ENCODE peak calls at places on chromosomes 1 and 21, in six cellular contexts. A is prostate gland, M is mammary epithelial cell, C is transverse colon, P is fibroblast of lung, O is aorta. H is an unnamed sample. For H3K4me1, the result is how much of the 10 kb centered on the place peaks cover.

GRCh38 chr1:37159102-37159501 is 124.8 kb upstream of the GRIK3 start:
- DNase-seq in A (no peak), M (no peak), C (no peak), P (no peak), O (no peak), H (no peak)

GRCh38 chr1:242784074-242784473 is 259.6 kb upstream of the PLD5 start:
- DNase-seq in A (no peak), M (peak), C (no peak), P (no peak), O (no peak), H (no peak)

GRCh38 chr1:14887936-14888335 is 265.6 kb upstream of the TMEM51 start:
- DNase-seq in A (no peak), M (no peak), C (no peak), P (no peak), O (no peak), H (no peak)

GRCh38 chr1:171245458-171246064 is 2.7 kb upstream of the FMO1 start:
- DNase-seq in A (peak), M (peak), C (peak), P (peak), O (no peak), H (no peak)

GRCh38 chr1:88973520-88974137 is 18.8 kb downstream of the KYAT3 start:
- DNase-seq in A (no peak), M (peak), C (no peak), P (peak), O (no peak), H (no peak)

GRCh38 chr1:109546311-109547109 is 1.9 kb upstream of the GNAI3 start:
- DNase-seq in A (peak), M (peak), C (peak), P (peak), O (peak), H (peak)

GRCh38 chr1:239810071-239810481 is 281.6 kb upstream of the FMN2 start:
- DNase-seq in A (no peak), M (no peak), C (no peak), P (peak), O (no peak), H (no peak)

GRCh38 chr21:42929969-42930368 is 4.5 kb upstream of the ERVH48-1 start:
- DNase-seq in A (no peak), M (no peak), C (no peak), P (no peak), O (no peak), H (no peak)

GRCh38 chr1:17721444-17721843 is 33.7 kb upstream of the ACTL8 start:
- DNase-seq in A (no peak), M (no peak), C (no peak), P (no peak), O (no peak), H (no peak)

GRCh38 chr1:20720631-20721051 is 2.8 kb upstream of the KIF17 start:
- DNase-seq in A (no peak), M (no peak), C (peak), P (no peak), O (peak), H (peak)

GRCh38 chr21:42555756-42556438 is 42.2 kb downstream of the SLC37A1 start:
- DNase-seq in A (no peak), M (no peak), C (peak), P (no peak), O (peak), H (peak)

GRCh38 chr1:25253911-25254310 is 6.7 kb upstream of the RSRP1 start:
- DNase-seq in A (no peak), M (peak), C (no peak), P (peak), O (no peak), H (no peak)

GRCh38 chr1:237471377-237471776 is 419.3 kb downstream of the ZP4 start:
- DNase-seq in A (no peak), M (no peak), C (no peak), P (no peak), O (no peak), H (no peak)

GRCh38 chr1:89900791-89901708 is 80.2 kb downstream of the LRRC8D start:
- DNase-seq in A (no peak), M (no peak), C (no peak), P (no peak), O (no peak), H (no peak)

GRCh38 chr1:41631971-41632370 is 147.5 kb upstream of the EDN2 start:
- DNase-seq in A (no peak), M (no peak), C (no peak), P (peak), O (no peak), H (no peak)

GRCh38 chr1:54936791-54937190 is 43.6 kb upstream of the TMEM61 start:
- DNase-seq in A (no peak), M (peak), C (no peak), P (no peak), O (no peak), H (no peak)

GRCh38 chr1:211196880-211197279 is 62.3 kb upstream of the RCOR3 start:
- DNase-seq in A (no peak), M (peak), C (no peak), P (no peak), O (no peak), H (no peak)

GRCh38 chr1:99659755-99660210 is 13.9 kb downstream of the PALMD start:
- DNase-seq in A (peak), M (peak), C (no peak), P (peak), O (no peak), H (no peak)

GRCh38 chr1:94316836-94317789 is 79.7 kb upstream of the ARHGAP29 start:
- DNase-seq in A (no peak), M (peak), C (no peak), P (peak), O (no peak), H (no peak)

GRCh38 chr1:53737648-53738204 is 1.2 kb downstream of the GLIS1 start:
- DNase-seq in A (no peak), M (no peak), C (no peak), P (no peak), O (no peak), H (peak)

GRCh38 chr1:204344665-204345064 is 15.1 kb downstream of the PLEKHA6 start:
- DNase-seq in A (no peak), M (no peak), C (no peak), P (no peak), O (no peak), H (no peak)

GRCh38 chr1:223210786-223211115 is 67.7 kb upstream of the TLR5 start:
- DNase-seq in A (no peak), M (no peak), C (no peak), P (peak), O (no peak), H (no peak)

GRCh38 chr1:24762133-24762676 is 17.0 kb downstream of the CLIC4 start:
- DNase-seq in A (no peak), M (peak), C (no peak), P (peak), O (no peak), H (no peak)

GRCh38 chr1:12539705-12540579 is 78.1 kb downstream of the DHRS3 start:
- DNase-seq in A (no peak), M (peak), C (peak), P (peak), O (peak), H (peak)

GRCh38 chr1:189708674-189709073 is 769.0 kb downstream of the BRINP3 start:
- DNase-seq in A (no peak), M (peak), C (no peak), P (peak), O (no peak), H (no peak)

GRCh38 chr1:24329797-24330543 is 10.8 kb downstream of the GRHL3 start:
- DNase-seq in A (no peak), M (peak), C (no peak), P (peak), O (no peak), H (no peak)

GRCh38 chr1:214469290-214469689 is 82.1 kb downstream of the PTPN14 start:
- DNase-seq in A (no peak), M (no peak), C (no peak), P (no peak), O (no peak), H (no peak)

GRCh38 chr1:15633756-15634420 is 16.6 kb downstream of the DDI2 start:
- DNase-seq in A (no peak), M (no peak), C (no peak), P (no peak), O (no peak), H (no peak)

GRCh38 chr21:46532080-46532479 is 72.8 kb downstream of the S100B start:
- DNase-seq in A (no peak), M (no peak), C (no peak), P (no peak), O (no peak), H (no peak)

GRCh38 chr1:165047985-165048384 is 308.5 kb downstream of the LMX1A start:
- DNase-seq in A (no peak), M (no peak), C (no peak), P (no peak), O (no peak), H (no peak)

GRCh38 chr1:117802546-117803257 is 126.7 kb downstream of the GDAP2 start:
- DNase-seq in A (no peak), M (peak), C (no peak), P (peak), O (no peak), H (no peak)

GRCh38 chr1:108193333-108193732 is 6.8 kb downstream of the SLC25A24 start:
- DNase-seq in A (no peak), M (no peak), C (no peak), P (no peak), O (no peak), H (no peak)

GRCh38 chr1:167862432-167863076 is 51.4 kb downstream of the ADCY10 start:
- DNase-seq in A (no peak), M (no peak), C (no peak), P (peak), O (no peak), H (no peak)

GRCh38 chr1:21742578-21742977 is 40.4 kb downstream of the USP48 start:
- DNase-seq in A (no peak), M (no peak), C (no peak), P (no peak), O (no peak), H (no peak)

GRCh38 chr1:20725189-20726106 is 7.1 kb downstream of the SH2D5 start:
- DNase-seq in A (no peak), M (peak), C (no peak), P (peak), O (peak), H (peak)

GRCh38 chr1:100391675-100392074 is 39.4 kb downstream of the CDC14A start:
- DNase-seq in A (no peak), M (no peak), C (no peak), P (no peak), O (no peak), H (no peak)

GRCh38 chr21:42293649-42294272 is 21.4 kb downstream of the TFF3 start:
- DNase-seq in A (no peak), M (no peak), C (no peak), P (no peak), O (no peak), H (no peak)

GRCh38 chr1:119133987-119134386 is 6.5 kb downstream of the WARS2 start:
- DNase-seq in A (no peak), M (no peak), C (no peak), P (peak), O (no peak), H (no peak)

GRCh38 chr21:35254752-35255138 is 205.6 kb upstream of the RUNX1 start:
- DNase-seq in A (no peak), M (no peak), C (no peak), P (no peak), O (no peak), H (no peak)

GRCh38 chr21:35256468-35256988 is 207.4 kb upstream of the RUNX1 start:
- DNase-seq in A (peak), M (peak), C (peak), P (peak), O (peak), H (peak)

GRCh38 chr21:35259452-35259851 is 210.3 kb upstream of the RUNX1 start:
- DNase-seq in A (no peak), M (no peak), C (no peak), P (no peak), O (no peak), H (no peak)

GRCh38 chr21:35257413-35257812 is 208.3 kb upstream of the RUNX1 start:
- DNase-seq in A (peak), M (peak), C (peak), P (peak), O (peak), H (no peak)

DNA sequence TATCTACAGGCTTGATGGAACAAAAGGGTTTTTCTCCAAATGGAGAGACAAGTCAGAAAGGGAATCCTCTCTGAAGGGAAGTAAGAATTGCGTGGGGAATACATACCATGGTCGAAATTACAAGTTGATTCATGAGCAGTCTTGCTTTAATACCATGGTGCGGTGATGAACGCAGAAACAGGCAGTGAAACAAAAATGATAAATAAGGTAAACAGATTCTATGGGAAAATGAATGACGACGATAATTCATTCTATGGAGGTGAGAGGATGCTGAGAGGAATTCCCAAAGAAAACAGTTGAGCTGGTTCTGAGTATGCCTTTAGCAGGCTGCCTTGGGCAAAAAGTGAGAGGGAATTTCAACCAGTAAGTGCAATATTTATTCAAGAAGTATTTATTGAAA is 209.4 kb upstream of the RUNX1 start:
- DNase-seq in A (no peak), M (no peak), C (no peak), P (no peak), O (no peak), H (no peak)
- H3K27ac ChIP-seq in A (no peak), M (peak), C (no peak), P (no peak), O (no peak), H (no peak)

GRCh38 chr1:7560601-7561181 is 210.4 kb upstream of the VAMP3 start:
- DNase-seq in A (no peak), M (no peak), C (no peak), P (no peak), O (peak), H (no peak)
- H3K4me1 ChIP-seq in A (under half), M (under half), C (under half), P (under half), O (under half), H (under half)

DNA sequence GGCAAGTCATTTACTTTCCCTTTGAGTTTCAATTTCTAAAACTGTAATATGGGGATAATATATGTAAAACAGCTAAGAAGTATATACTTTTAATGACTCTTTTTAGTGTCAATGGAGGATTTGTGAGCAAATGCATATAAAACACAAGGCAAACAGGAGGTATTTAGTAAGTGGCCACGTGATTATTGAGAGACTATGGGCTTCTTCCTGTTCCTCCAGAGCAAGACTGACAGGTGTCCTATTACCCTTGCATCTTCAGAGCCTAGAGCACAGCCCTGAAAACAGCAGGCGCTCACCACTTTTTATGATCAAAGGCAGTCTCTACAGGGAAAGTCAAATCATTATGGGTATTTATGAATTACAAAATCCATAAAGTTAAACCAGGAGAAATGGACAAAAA is 941 bp upstream of the ROR1 start:
- DNase-seq in A (no peak), M (no peak), C (no peak), P (no peak), O (no peak), H (no peak)
- H3K27ac ChIP-seq in A (no peak), M (no peak), C (no peak), P (no peak), O (no peak), H (no peak)

GRCh38 chr21:44456207-44456914 is 1.1 kb downstream of the LRRC3 start:
- DNase-seq in A (no peak), M (no peak), C (no peak), P (no peak), O (peak), H (no peak)
- H3K4me1 ChIP-seq in A (under half), M (under half), C (under half), P (under half), O (under half), H (under half)

DNA sequence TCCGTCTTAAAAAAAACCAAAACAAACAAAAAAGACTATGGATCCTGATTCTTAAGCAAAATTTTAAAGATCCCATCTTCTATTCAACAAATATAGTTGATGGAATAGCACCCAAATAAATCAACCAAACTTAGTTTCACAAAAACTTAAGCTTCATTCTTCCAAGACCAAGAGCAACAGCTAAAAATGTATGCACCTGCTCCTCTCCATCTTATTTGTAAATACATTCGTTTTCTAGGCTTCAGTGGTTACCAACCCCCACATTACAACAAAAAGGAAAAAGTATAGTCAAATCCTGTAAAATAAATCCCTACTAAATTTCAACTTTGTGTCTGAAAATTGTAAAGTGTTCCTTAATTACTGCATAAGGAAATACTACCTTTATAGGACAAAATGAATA is 3.9 kb downstream of the PTP4A2 start:
- DNase-seq in A (no peak), M (no peak), C (no peak), P (no peak), O (no peak), H (no peak)
- H3K27ac ChIP-seq in A (peak), M (peak), C (peak), P (peak), O (no peak), H (peak)

GRCh38 chr1:56453016-56453721 is 126.2 kb downstream of the PLPP3 start:
- DNase-seq in A (no peak), M (no peak), C (no peak), P (no peak), O (no peak), H (peak)
- H3K4me1 ChIP-seq in A (under half), M (under half), C (under half), P (under half), O (under half), H (half or more)

GRCh38 chr1:67754526-67754920 is 69.5 kb downstream of the GADD45A start:
- DNase-seq in A (no peak), M (no peak), C (no peak), P (no peak), O (no peak), H (no peak)
- H3K27ac ChIP-seq in A (no peak), M (peak), C (no peak), P (no peak), O (no peak), H (no peak)

DNA sequence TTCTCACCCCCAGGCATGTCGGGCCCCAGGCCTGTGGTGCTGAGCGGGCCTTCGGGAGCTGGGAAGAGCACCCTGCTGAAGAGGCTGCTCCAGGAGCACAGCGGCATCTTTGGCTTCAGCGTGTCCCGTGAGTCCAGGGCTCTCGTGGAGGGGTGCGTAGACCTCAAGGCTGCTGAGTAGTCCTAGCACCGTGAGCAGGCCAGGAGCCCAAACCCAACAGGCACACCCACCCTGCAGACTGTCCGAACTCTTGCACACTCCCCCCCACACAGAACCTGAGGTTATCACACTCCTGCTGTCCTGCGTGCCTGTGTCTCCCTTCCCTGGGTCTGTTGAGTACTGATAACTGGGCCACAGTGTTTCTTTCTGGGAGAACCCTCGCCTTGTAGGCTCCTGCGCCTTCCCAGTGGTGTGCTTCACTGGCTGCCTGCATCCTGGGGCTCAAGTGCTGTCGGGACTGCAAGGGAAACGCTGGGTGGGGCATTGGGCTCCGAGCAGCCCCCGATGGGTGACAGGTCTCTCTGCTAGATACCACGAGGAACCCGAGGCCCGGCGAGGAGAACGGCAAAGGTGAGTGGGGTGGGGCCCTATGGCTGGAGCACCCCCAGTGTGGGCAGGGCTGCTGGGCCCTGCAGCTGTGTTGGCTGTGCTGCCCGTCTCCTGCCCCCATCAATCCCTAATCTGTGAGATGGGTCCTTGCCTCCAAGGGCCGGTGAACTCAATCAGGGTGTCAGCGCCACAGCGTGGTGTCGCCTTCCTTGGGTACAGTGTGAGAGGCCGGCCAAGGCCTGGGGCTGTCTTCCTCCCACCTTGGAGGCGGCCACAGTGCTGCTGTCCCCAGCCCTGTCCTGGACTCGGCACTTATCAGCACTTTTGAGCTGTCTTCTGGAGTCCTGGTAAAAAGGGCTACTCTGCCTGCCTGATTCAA is 4.0 kb upstream of the GJC2 start:
- DNase-seq in A (no peak), M (no peak), C (no peak), P (no peak), O (no peak), H (peak)
- H3K4me1 ChIP-seq in A (under half), M (half or more), C (half or more), P (under half), O (under half), H (under half)